ENCODE peak calls at places on chromosome 18, in six cellular contexts. X is esophagus squamous epithelium, H is posterior vena cava, L is NB4, E is neural progenitor cell, A is left ventricle myocardium superior. M is an unnamed sample.

GRCh38 chr18:60563082-60563481 is 190.5 kb upstream of the MC4R start:
- DNase-seq in X (no peak), H (no peak), L (no peak), E (no peak), A (no peak), M (no peak)

GRCh38 chr18:415627-416612 is 84.6 kb downstream of the COLEC12 start:
- DNase-seq in X (no peak), H (no peak), L (no peak), E (no peak), A (no peak), M (no peak)

GRCh38 chr18:57743008-57743407 is 60.1 kb downstream of the ATP8B1 start:
- DNase-seq in X (no peak), H (no peak), L (no peak), E (no peak), A (no peak), M (peak; percentile 74)

GRCh38 chr18:50038448-50038847 is 156.5 kb downstream of the MYO5B start:
- DNase-seq in X (no peak), H (no peak), L (peak; percentile 11), E (no peak), A (no peak), M (peak; percentile 26)

GRCh38 chr18:60469396-60469795 is 96.8 kb upstream of the MC4R start:
- DNase-seq in X (no peak), H (no peak), L (no peak), E (no peak), A (no peak), M (no peak)

GRCh38 chr18:7766817-7767216 is 199.7 kb downstream of the PTPRM start:
- DNase-seq in X (no peak), H (no peak), L (no peak), E (no peak), A (no peak), M (no peak)

GRCh38 chr18:7548721-7549120 is 18.4 kb upstream of the PTPRM start:
- DNase-seq in X (no peak), H (no peak), L (no peak), E (no peak), A (no peak), M (no peak)

GRCh38 chr18:36719630-36720029 is 109.2 kb downstream of the TPGS2 start:
- DNase-seq in X (no peak), H (no peak), L (no peak), E (no peak), A (no peak), M (no peak)

GRCh38 chr18:62827397-62827796 is 112.1 kb downstream of the PHLPP1 start:
- DNase-seq in X (no peak), H (no peak), L (no peak), E (no peak), A (no peak), M (no peak)

GRCh38 chr18:395481-396250 is 104.8 kb downstream of the COLEC12 start:
- DNase-seq in X (no peak), H (no peak), L (no peak), E (no peak), A (no peak), M (no peak)

GRCh38 chr18:78739843-78740677 is 239.6 kb upstream of the SALL3 start:
- DNase-seq in X (no peak), H (peak; percentile 66), L (no peak), E (no peak), A (no peak), M (no peak)

GRCh38 chr18:332721-333513 is 65.1 kb upstream of the THOC1 start:
- DNase-seq in X (no peak), H (no peak), L (no peak), E (no peak), A (peak; percentile 80), M (no peak)

GRCh38 chr18:42706029-42706608 is 409.4 kb downstream of the RIT2 start:
- DNase-seq in X (no peak), H (no peak), L (no peak), E (no peak), A (no peak), M (no peak)

GRCh38 chr18:61992923-61993322 is 100.1 kb upstream of the RNF152 start:
- DNase-seq in X (no peak), H (no peak), L (peak; percentile 29), E (no peak), A (no peak), M (no peak)

GRCh38 chr18:32372381-32373061 is 98.2 kb downstream of the GAREM1 start:
- DNase-seq in X (no peak), H (no peak), L (no peak), E (no peak), A (no peak), M (no peak)